ENCODE peak calls at places on chromosomes 6 and 20, in ten cellular contexts. W is left ventricle myocardium inferior, E is LHCN-M2, Q is astrocyte of the spinal cord, Z is lung, I is ureter, O is transverse colon, P is fibroblast of mammary gland, L is NCI-H1694 treated with DMSO at 0.1 percent for 48 hours, J is NCI-H1436. H is an unnamed sample.
A peak's percentile ranks its signal among the peaks of the same experiment; 100 is the strongest.

GRCh38 chr6:90948540-90948939 is 361.7 kb upstream of the MAP3K7 start:
- DNase-seq in W (no peak), Q (no peak), I (no peak), O (no peak), L (no peak), J (no peak), E (no peak), P (no peak), Z (no peak), H (no peak)

GRCh38 chr6:52352239-52353008 is 9.5 kb upstream of the PAQR8 start:
- DNase-seq in J (peak; percentile 39), P (peak; percentile 98), O (peak; percentile 41), E (peak; percentile 99), L (no peak), W (no peak), Z (peak; percentile 39), I (peak; percentile 55), Q (peak; percentile 92), H (peak; percentile 81)

GRCh38 chr6:87586371-87587077 is 3.3 kb downstream of the RARS2 start:
- DNase-seq in I (no peak), O (no peak), Q (no peak), P (no peak), E (no peak), L (no peak), W (no peak), J (no peak), Z (no peak), H (no peak)

GRCh38 chr20:62524486-62524885 is 48.7 kb upstream of the GATA5 start:
- DNase-seq in I (no peak), E (no peak), O (no peak), Z (no peak), J (no peak), L (no peak), Q (no peak), P (no peak), W (no peak), H (no peak)

GRCh38 chr6:80437186-80437585 is 330.7 kb downstream of the BCKDHB start:
- DNase-seq in J (no peak), P (peak; percentile 43), L (no peak), I (no peak), O (no peak), E (no peak), Z (no peak), W (no peak), Q (peak; percentile 31), H (no peak)

GRCh38 chr6:117600008-117600743 is 2.1 kb downstream of the GOPC start:
- DNase-seq in W (no peak), Z (no peak), L (no peak), Q (peak; percentile 13), J (no peak), E (no peak), I (no peak), O (no peak), P (peak; percentile 53), H (peak; percentile 10)

GRCh38 chr6:155152211-155153076 is 111.4 kb upstream of the CLDN20 start:
- DNase-seq in Q (no peak), L (no peak), J (no peak), E (no peak), O (no peak), Z (no peak), W (no peak), I (no peak), P (no peak), H (peak; percentile 30)

GRCh38 chr20:51715028-51715872 is 52.9 kb downstream of the ATP9A start:
- DNase-seq in W (no peak), E (no peak), O (no peak), L (no peak), I (no peak), Z (no peak), J (no peak), P (no peak), Q (no peak), H (no peak)

GRCh38 chr6:139159016-139159415 is 24.1 kb downstream of the HECA start:
- DNase-seq in J (no peak), Z (no peak), I (no peak), E (no peak), O (no peak), P (peak; percentile 47), W (no peak), L (no peak), Q (no peak), H (no peak)

GRCh38 chr20:10239954-10240353 is 21.3 kb downstream of the SNAP25 start:
- DNase-seq in J (peak; percentile 53), Z (peak; percentile 67), P (peak; percentile 28), O (peak; percentile 27), Q (no peak), E (peak; percentile 54), W (no peak), I (peak; percentile 84), L (no peak), H (peak; percentile 24)

GRCh38 chr6:113824411-113824810 is 32.7 kb upstream of the MARCKS start:
- DNase-seq in W (no peak), O (no peak), L (no peak), Z (no peak), P (peak; percentile 4), J (no peak), I (no peak), E (no peak), Q (peak; percentile 37), H (peak; percentile 65)

GRCh38 chr6:1497593-1498105 is 108.3 kb downstream of the FOXF2 start:
- DNase-seq in Z (no peak), O (peak; percentile 25), E (no peak), W (peak; percentile 32), Q (no peak), P (no peak), L (peak; percentile 10), I (no peak), J (no peak), H (no peak)

GRCh38 chr20:24359306-24359705 is 110.1 kb upstream of the SYNDIG1 start:
- DNase-seq in Q (no peak), P (no peak), O (no peak), E (no peak), W (no peak), J (no peak), L (no peak), Z (no peak), I (no peak), H (no peak)

GRCh38 chr6:136226027-136226673 is 24.0 kb downstream of the MTFR2 start:
- DNase-seq in W (peak; percentile 27), E (peak; percentile 41), P (peak; percentile 72), O (peak; percentile 60), Z (peak; percentile 64), Q (peak; percentile 71), J (peak; percentile 43), L (peak; percentile 29), I (peak; percentile 69), H (peak; percentile 68)

GRCh38 chr6:151905854-151906253 is 98.4 kb downstream of the ESR1 start:
- DNase-seq in P (no peak), Z (no peak), J (no peak), E (no peak), L (no peak), O (no peak), I (no peak), W (no peak), Q (no peak), H (no peak)

GRCh38 chr6:170178561-170179477 is 112.1 kb downstream of the DLL1 start:
- DNase-seq in L (peak; percentile 64), Q (peak; percentile 22), O (peak; percentile 51), I (no peak), P (peak; percentile 85), W (peak; percentile 14), E (peak; percentile 47), Z (peak; percentile 51), J (peak; percentile 85), H (no peak)

GRCh38 chr6:125810435-125810834 is 19.7 kb downstream of the NCOA7 start:
- DNase-seq in J (peak; percentile 92), O (no peak), W (no peak), I (no peak), Q (no peak), Z (no peak), L (no peak), E (no peak), P (no peak), H (no peak)

GRCh38 chr6:95581073-95581472 is 3.7 kb downstream of the MANEA start:
- DNase-seq in J (no peak), Z (no peak), Q (no peak), W (no peak), O (no peak), P (peak; percentile 55), L (peak; percentile 5), I (no peak), E (no peak), H (no peak)

GRCh38 chr6:1436334-1437306 is 47.2 kb downstream of the FOXF2 start:
- DNase-seq in I (peak; percentile 55), E (peak; percentile 65), P (peak; percentile 74), Q (peak; percentile 73), J (peak; percentile 33), W (no peak), O (peak; percentile 31), Z (peak; percentile 56), L (peak; percentile 54), H (peak; percentile 9)